ENCODE peak calls at places on chromosomes 3 and 15, in four cellular contexts. One of them, this sample, is unnamed.

GRCh38 chr15:100972975-100973350 is 53.8 kb downstream of the LRRK1 start:
- DNase-seq in A549: no peak
- DNase-seq in K562: no peak
- DNase-seq in HepG2: no peak
- DNase-seq in this sample: no peak

GRCh38 chr15:90142216-90143175 is 40.2 kb upstream of the IDH2 start:
- DNase-seq in A549: no peak
- DNase-seq in K562: peak
- DNase-seq in HepG2: no peak
- DNase-seq in this sample: no peak

GRCh38 chr3:186519021-186519658 is 25.0 kb downstream of the CRYGS start:
- DNase-seq in A549: no peak
- DNase-seq in K562: no peak
- DNase-seq in HepG2: no peak
- DNase-seq in this sample: no peak

GRCh38 chr3:5473471-5473870 is 286.0 kb downstream of the EDEM1 start:
- DNase-seq in A549: no peak
- DNase-seq in K562: no peak
- DNase-seq in HepG2: no peak
- DNase-seq in this sample: no peak

GRCh38 chr3:68025189-68025588 is 370.8 kb upstream of the SUCLG2 start:
- DNase-seq in A549: no peak
- DNase-seq in K562: no peak
- DNase-seq in HepG2: no peak
- DNase-seq in this sample: no peak

GRCh38 chr15:92294759-92295158 is 98.9 kb upstream of the ST8SIA2 start:
- DNase-seq in A549: no peak
- DNase-seq in K562: no peak
- DNase-seq in HepG2: no peak
- DNase-seq in this sample: no peak

GRCh38 chr15:43488790-43489585 is 4.0 kb downstream of the TP53BP1 start:
- DNase-seq in A549: no peak
- DNase-seq in K562: no peak
- DNase-seq in HepG2: no peak
- DNase-seq in this sample: no peak

GRCh38 chr15:63463793-63464192 is 40.6 kb upstream of the USP3 start:
- DNase-seq in A549: no peak
- DNase-seq in K562: no peak
- DNase-seq in HepG2: no peak
- DNase-seq in this sample: no peak

GRCh38 chr15:28955686-28956421 is 70.1 kb downstream of the APBA2 start:
- DNase-seq in A549: no peak
- DNase-seq in K562: no peak
- DNase-seq in HepG2: no peak
- DNase-seq in this sample: no peak

GRCh38 chr15:60384052-60384451 is 13.7 kb downstream of the ANXA2 start:
- DNase-seq in A549: no peak
- DNase-seq in K562: no peak
- DNase-seq in HepG2: no peak
- DNase-seq in this sample: no peak

GRCh38 chr3:40022267-40022827 is 212.9 kb downstream of the MYRIP start:
- DNase-seq in A549: no peak
- DNase-seq in K562: no peak
- DNase-seq in HepG2: no peak
- DNase-seq in this sample: no peak

GRCh38 chr3:97952280-97952679 is 20.0 kb downstream of the RIOX2 start:
- DNase-seq in A549: no peak
- DNase-seq in K562: no peak
- DNase-seq in HepG2: no peak
- DNase-seq in this sample: no peak

GRCh38 chr3:123401836-123402530 is 46.9 kb downstream of the ADCY5 start:
- DNase-seq in A549: no peak
- DNase-seq in K562: no peak
- DNase-seq in HepG2: no peak
- DNase-seq in this sample: no peak

GRCh38 chr3:16935766-16936165 is 51.0 kb downstream of the PLCL2 start:
- DNase-seq in A549: no peak
- DNase-seq in K562: peak
- DNase-seq in HepG2: no peak
- DNase-seq in this sample: no peak

GRCh38 chr3:152128356-152128755 is 140.4 kb upstream of the MBNL1 start:
- DNase-seq in A549: no peak
- DNase-seq in K562: no peak
- DNase-seq in HepG2: no peak
- DNase-seq in this sample: no peak

GRCh38 chr3:50316657-50317242 is 5.8 kb downstream of the HYAL2 start:
- DNase-seq in A549: peak
- DNase-seq in K562: peak
- DNase-seq in HepG2: no peak
- DNase-seq in this sample: no peak
- TF ChIP-seq PHF8 in A549: no peak
- TF ChIP-seq PHF8 in K562: no peak
- TF ChIP-seq PHF8 in HepG2: no peak
- TF ChIP-seq PHF8 in this sample: no peak

GRCh38 chr3:59749291-59749690 is 699.5 kb upstream of the CFAP20DC start:
- DNase-seq in A549: no peak
- DNase-seq in K562: no peak
- DNase-seq in HepG2: no peak
- DNase-seq in this sample: no peak
- TF ChIP-seq PHF8 in A549: no peak
- TF ChIP-seq PHF8 in K562: no peak
- TF ChIP-seq PHF8 in HepG2: no peak
- TF ChIP-seq PHF8 in this sample: no peak

DNA sequence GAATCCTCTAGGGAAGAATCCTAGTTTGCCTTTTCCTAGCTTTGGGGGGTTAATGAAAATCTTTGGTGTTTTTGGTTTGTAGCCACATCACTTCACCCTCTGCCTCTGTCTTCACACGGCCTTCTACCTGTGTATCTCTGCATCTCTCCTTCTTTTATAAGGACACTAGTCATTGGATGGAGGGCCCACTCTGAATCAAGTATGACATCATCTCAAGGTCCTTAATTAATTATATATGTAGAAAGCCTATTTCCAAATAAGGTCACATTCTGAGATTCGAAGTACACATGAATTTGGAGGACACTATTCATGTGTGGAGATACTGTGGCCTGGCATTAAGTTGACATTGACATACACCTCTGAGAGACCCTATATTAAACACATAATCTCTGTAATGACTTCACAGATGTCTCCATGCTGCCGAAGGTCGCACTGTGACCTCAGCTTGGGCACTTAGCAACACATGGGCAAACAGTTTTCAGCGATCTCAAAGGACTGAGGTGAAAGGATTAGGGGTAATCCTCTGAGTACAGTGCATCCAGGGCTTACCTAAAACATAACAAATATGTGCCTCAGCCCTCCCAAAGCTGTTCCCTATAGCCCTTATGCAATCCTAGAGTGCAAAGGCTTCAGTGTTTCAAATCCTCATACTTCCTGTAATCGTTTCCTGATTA is 446.0 kb downstream of the FGF12 start:
- DNase-seq in A549: no peak
- DNase-seq in K562: no peak
- DNase-seq in HepG2: no peak
- DNase-seq in this sample: no peak
- TF ChIP-seq PHF8 in A549: no peak
- TF ChIP-seq PHF8 in K562: no peak
- TF ChIP-seq PHF8 in HepG2: no peak
- TF ChIP-seq PHF8 in this sample: no peak

GRCh38 chr3:191197761-191198160 is 1.3 kb upstream of the OSTN start:
- DNase-seq in A549: no peak
- DNase-seq in K562: no peak
- DNase-seq in HepG2: no peak
- DNase-seq in this sample: no peak
- TF ChIP-seq PHF8 in A549: no peak
- TF ChIP-seq PHF8 in K562: no peak
- TF ChIP-seq PHF8 in HepG2: no peak
- TF ChIP-seq PHF8 in this sample: no peak

GRCh38 chr3:75906555-75907112 is 121.3 kb upstream of the ZNF717 start:
- DNase-seq in A549: no peak
- DNase-seq in K562: no peak
- DNase-seq in HepG2: no peak
- DNase-seq in this sample: peak
- TF ChIP-seq PHF8 in A549: no peak
- TF ChIP-seq PHF8 in K562: no peak
- TF ChIP-seq PHF8 in HepG2: no peak
- TF ChIP-seq PHF8 in this sample: no peak

GRCh38 chr3:195037017-195037373 is 234.0 kb downstream of the XXYLT1 start:
- DNase-seq in A549: no peak
- DNase-seq in K562: no peak
- DNase-seq in HepG2: no peak
- DNase-seq in this sample: no peak

GRCh38 chr3:195034101-195034500 is 236.9 kb downstream of the XXYLT1 start:
- DNase-seq in A549: no peak
- DNase-seq in K562: no peak
- DNase-seq in HepG2: no peak
- DNase-seq in this sample: no peak

GRCh38 chr3:195036203-195037016 is 234.5 kb downstream of the XXYLT1 start:
- DNase-seq in A549: no peak
- DNase-seq in K562: no peak
- DNase-seq in HepG2: no peak
- DNase-seq in this sample: peak

GRCh38 chr3:195034541-195034940 is 236.4 kb downstream of the XXYLT1 start:
- DNase-seq in A549: no peak
- DNase-seq in K562: no peak
- DNase-seq in HepG2: no peak
- DNase-seq in this sample: no peak

DNA sequence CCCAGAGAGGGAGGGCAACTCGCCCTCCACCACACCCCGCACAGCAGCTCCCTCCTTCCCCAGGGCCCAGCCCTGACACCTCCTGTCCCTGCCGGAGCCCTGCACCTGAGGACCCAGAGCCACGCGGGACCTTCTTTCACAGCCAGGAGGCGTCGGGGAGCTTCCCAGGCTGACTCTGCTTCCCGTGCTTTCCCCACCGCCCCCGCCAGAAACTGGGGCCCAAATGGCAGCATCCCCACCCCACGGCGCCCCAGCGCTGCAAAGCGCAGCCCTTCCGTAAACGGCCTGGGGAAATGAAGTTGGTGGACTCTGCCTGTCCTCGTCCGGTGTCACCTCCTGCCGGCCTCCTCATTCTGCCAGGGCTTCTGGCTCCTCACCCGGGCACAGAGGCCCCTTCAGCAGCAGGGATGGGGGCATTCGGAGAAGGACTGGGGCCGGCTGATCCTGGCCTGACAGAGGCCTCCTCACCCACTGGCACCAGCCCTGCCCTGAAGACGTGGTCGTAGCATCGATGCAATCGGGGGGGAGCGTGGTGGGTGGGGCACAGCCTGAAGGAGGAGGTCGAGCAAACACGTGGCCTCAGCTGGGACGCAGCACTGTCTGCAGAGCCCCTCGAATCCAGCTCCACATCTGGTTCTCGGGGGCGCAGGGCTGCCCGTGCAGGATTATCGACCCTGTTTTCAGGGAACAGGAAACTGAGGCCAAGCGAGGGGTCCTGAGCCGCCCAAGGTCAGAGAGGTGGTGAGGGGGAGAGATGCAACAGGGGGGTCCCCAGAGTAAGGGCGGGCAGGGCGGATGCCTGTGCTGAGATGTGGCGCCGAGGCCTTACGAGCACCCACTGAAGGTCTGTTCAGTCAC is 235.4 kb downstream of the XXYLT1 start:
- DNase-seq in A549: no peak
- DNase-seq in K562: no peak
- DNase-seq in HepG2: no peak
- DNase-seq in this sample: no peak
- TF ChIP-seq PHF8 in A549: no peak
- TF ChIP-seq PHF8 in K562: no peak
- TF ChIP-seq PHF8 in HepG2: no peak
- TF ChIP-seq PHF8 in this sample: no peak

GRCh38 chr3:72449551-72449950 is 398.7 kb downstream of the SHQ1 start:
- DNase-seq in A549: no peak
- DNase-seq in K562: no peak
- DNase-seq in HepG2: no peak
- DNase-seq in this sample: no peak
- TF ChIP-seq PHF8 in A549: no peak
- TF ChIP-seq PHF8 in K562: no peak
- TF ChIP-seq PHF8 in HepG2: no peak
- TF ChIP-seq PHF8 in this sample: no peak